ENCODE peak calls at places on chromosomes 2 and 18, in five cellular contexts. E is HCT116, A is MM.1S, L is GM23248, W is PC-3. B is an unnamed sample. For H3K9me3, the result is how much of the 10 kb centered on the place peaks cover.

GRCh38 chr18:9091066-9091476 is 11.4 kb upstream of the NDUFV2 start:
- DNase-seq in W (no peak), L (no peak), E (no peak), A (no peak), B (no peak)

GRCh38 chr18:3012306-3012919 is 531 bp downstream of the LPIN2 start:
- DNase-seq in A (no peak), W (peak), L (peak), E (no peak), B (no peak)

GRCh38 chr2:121095257-121096080 is 189.5 kb downstream of the TFCP2L1 start:
- DNase-seq in A (peak), L (peak), W (peak), E (peak), B (peak)

GRCh38 chr2:128028668-128029054 is 802 bp upstream of the SAP130 start:
- DNase-seq in L (peak), A (no peak), W (peak), E (no peak), B (no peak)

GRCh38 chr18:40904295-40904694 is 1050.7 kb upstream of the PIK3C3 start:
- DNase-seq in L (peak), A (no peak), E (no peak), W (no peak), B (no peak)

GRCh38 chr2:28499298-28499697 is 3.4 kb downstream of the PLB1 start:
- DNase-seq in L (no peak), E (no peak), W (no peak), A (no peak), B (no peak)

GRCh38 chr2:40668435-40668834 is 216.5 kb upstream of the SLC8A1 start:
- DNase-seq in E (no peak), A (no peak), L (peak), W (no peak), B (no peak)

GRCh38 chr2:216911886-216912285 is 52.0 kb upstream of the TNP1 start:
- DNase-seq in A (no peak), E (no peak), W (peak), L (peak), B (no peak)

GRCh38 chr18:62586148-62586774 is 63.4 kb downstream of the ZCCHC2 start:
- DNase-seq in L (peak), E (peak), A (peak), W (peak), B (peak)

GRCh38 chr2:47737191-47737975 is 45.6 kb upstream of the MSH6 start:
- DNase-seq in A (no peak), L (no peak), E (no peak), W (no peak), B (no peak)

GRCh38 chr2:179446475-179447141 is 182.0 kb upstream of the SESTD1 start:
- DNase-seq in W (peak), E (no peak), A (no peak), L (no peak), B (no peak)

GRCh38 chr2:23215016-23215415 is 170.0 kb upstream of the KLHL29 start:
- DNase-seq in W (no peak), E (no peak), A (no peak), L (no peak), B (no peak)

GRCh38 chr2:176066645-176067586 is 16.8 kb downstream of the EVX2 start:
- DNase-seq in E (no peak), W (no peak), L (no peak), A (no peak), B (peak)

GRCh38 chr2:27049422-27050280 is 1.8 kb upstream of the AGBL5 start:
- DNase-seq in L (no peak), A (peak), E (no peak), W (no peak), B (no peak)

GRCh38 chr2:112912403-112912802 is 1.4 kb downstream of the IL37 start:
- DNase-seq in A (no peak), W (no peak), L (no peak), E (no peak), B (no peak)

GRCh38 chr2:145126146-145126545 is 606.2 kb upstream of the ZEB2 start:
- DNase-seq in E (no peak), A (no peak), W (no peak), L (no peak), B (no peak)

GRCh38 chr2:145119225-145119624 is 599.3 kb upstream of the ZEB2 start:
- DNase-seq in A (no peak), E (no peak), L (no peak), W (no peak), B (no peak)

GRCh38 chr2:145123606-145124005 is 603.7 kb upstream of the ZEB2 start:
- DNase-seq in L (no peak), E (no peak), W (no peak), A (no peak), B (no peak)
- TF ChIP-seq EZH2phosphoT487 in L (no peak), E (no peak), W (no peak), A (no peak), B (no peak)

GRCh38 chr2:239918749-239919148 is 106.4 kb downstream of the NDUFA10 start:
- DNase-seq in L (no peak), E (no peak), A (no peak), W (no peak), B (no peak)
- H3K9me3 ChIP-seq in L (under half), E (under half), A (under half), W (under half), B (under half)

DNA sequence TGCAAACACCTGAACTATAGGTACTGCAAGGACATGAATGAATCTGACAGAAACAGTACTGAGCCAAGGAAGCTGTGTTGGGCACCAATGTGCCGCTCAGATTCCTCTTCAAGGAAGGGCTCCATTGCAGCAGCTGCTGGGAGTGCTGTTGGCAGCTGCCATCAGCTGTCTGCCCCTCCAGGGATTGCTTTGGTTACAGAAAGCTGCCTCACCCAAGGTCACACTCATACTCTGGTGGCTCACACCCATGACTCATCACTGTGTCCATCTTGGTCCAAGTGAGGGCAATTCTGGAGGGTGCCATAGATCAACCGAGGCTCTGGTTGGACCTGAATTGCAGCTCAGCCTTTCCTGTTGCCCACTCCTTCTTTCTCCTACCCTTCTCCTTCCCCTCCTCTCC is 24.4 kb upstream of the TRPM8 start:
- DNase-seq in L (peak), E (no peak), W (peak), A (no peak), B (no peak)
- H3K9ac ChIP-seq in L (no peak), E (no peak), W (no peak), A (no peak), B (no peak)

DNA sequence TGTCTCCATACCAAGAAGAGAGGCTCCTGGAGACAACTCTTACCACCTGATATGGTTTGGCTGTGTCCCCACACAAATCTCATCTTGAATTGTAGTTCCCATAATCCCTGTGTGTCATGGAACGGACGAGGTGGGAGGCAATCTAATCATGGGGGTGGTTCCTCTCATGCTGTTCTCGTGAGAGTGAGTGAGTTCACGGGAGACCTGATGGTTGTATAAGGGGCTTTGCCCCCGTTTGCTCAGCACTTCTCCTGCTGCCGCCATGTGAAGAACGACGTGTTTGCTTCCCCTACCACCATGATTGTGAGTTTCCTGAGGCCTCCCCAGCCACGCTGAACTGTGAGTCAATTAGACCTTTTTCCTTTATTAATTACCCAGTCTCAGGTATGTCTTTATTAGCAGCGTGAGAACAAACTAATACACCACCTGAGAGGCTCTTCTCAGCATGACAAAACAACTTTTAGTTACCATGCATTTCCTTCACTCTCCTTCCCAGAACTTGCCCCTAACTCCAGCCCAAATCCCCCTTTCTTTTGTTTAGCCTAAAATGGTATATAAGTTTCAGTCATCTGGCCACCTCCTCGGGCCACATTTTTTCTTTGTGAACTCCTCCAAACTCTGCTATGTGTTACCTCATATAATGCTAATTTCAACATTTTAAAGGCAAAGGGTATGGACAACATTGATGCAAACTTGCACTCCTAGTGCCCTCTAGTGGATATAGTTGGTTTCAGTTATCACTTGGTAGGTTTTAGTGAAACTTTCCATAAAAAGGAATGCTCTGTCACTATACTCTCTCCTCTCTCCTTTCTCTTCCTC is 58.6 kb upstream of the SLC25A52 start:
- DNase-seq in W (peak), E (peak), A (peak), L (peak), B (peak)
- TF ChIP-seq EZH2phosphoT487 in W (no peak), E (no peak), A (no peak), L (no peak), B (no peak)

GRCh38 chr2:201536046-201536445 is 84.5 kb downstream of the STRADB start:
- DNase-seq in E (no peak), L (no peak), W (no peak), A (no peak), B (no peak)
- H3K9me3 ChIP-seq in E (under half), L (under half), W (under half), A (under half), B (under half)

GRCh38 chr18:52152036-52152435 is 188.0 kb upstream of the DCC start:
- DNase-seq in W (no peak), A (peak), E (no peak), L (no peak), B (no peak)
- H3K9ac ChIP-seq in W (no peak), A (no peak), E (no peak), L (no peak), B (no peak)

DNA sequence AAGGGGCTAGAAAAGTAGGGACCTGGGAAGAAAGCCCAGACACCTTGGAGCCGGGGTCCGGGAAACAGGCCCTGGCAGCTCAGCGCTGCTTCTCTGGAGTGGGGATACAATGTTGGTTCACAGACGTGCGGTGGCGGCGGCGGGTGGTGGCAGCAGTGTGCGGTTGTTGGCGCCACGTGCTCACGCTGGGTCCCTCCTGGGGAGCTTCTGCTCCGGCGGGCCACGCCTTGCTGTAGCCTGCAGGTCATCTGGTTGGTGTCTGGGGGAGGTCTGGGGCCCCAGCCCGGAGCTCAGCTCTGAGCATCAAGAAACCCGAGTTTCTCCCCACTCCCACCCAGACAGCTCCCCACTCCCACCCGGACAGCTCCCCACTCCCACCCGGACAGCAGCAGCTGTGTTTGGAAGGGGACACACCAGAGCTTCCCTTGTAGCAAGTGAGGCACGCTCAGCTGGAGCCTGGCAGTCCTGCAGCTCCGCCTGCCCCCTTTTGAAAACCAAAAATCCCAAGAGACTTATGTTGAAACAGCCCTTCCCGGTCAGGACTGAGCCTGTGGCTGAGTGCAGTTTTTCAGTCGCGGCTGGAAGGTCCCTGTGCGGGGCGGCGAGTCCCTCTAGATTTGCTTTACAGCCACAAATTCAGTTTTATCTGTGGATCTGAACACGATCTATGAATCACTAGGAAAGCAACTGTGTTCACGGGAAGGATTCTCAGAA is 46.9 kb downstream of the NFATC1 start:
- DNase-seq in L (peak), E (no peak), A (no peak), W (no peak), B (no peak)
- TF ChIP-seq EZH2phosphoT487 in L (no peak), E (no peak), A (no peak), W (no peak), B (no peak)

GRCh38 chr18:78948707-78949106 is 30.9 kb upstream of the SALL3 start:
- DNase-seq in E (no peak), A (no peak), W (no peak), L (no peak), B (no peak)
- H3K9me3 ChIP-seq in E (under half), A (under half), W (under half), L (under half), B (under half)

GRCh38 chr2:42127425-42128424 is 41.4 kb upstream of the EML4 start:
- DNase-seq in A (peak), E (no peak), L (no peak), W (no peak), B (no peak)
- H3K9ac ChIP-seq in A (peak), E (no peak), L (no peak), W (no peak), B (no peak)

GRCh38 chr18:7017013-7017412 is 100.6 kb downstream of the LAMA1 start:
- DNase-seq in E (no peak), A (no peak), W (no peak), L (peak), B (no peak)

GRCh38 chr18:7011142-7011541 is 106.5 kb downstream of the LAMA1 start:
- DNase-seq in W (no peak), A (no peak), E (no peak), L (no peak), B (no peak)
- TF ChIP-seq EZH2phosphoT487 in W (no peak), A (no peak), E (no peak), L (no peak), B (no peak)

B was measured in neural progenitor cell.